ENCODE peak calls at places on chromosomes 1 and 21, in six cellular contexts. F is GM12878, W is HepG2, K is A549, J is K562, Y is upper lobe of left lung. E is an unnamed sample.

GRCh38 chr1:226602186-226603029 is 53.8 kb downstream of the STUM start:
- ATAC-seq in W (no peak), Y (peak; percentile 2), F (no peak), J (no peak), K (no peak), E (peak; percentile 88)

GRCh38 chr1:244779410-244779809 is 56.0 kb upstream of the COX20 start:
- ATAC-seq in J (no peak), K (peak; percentile 49), F (no peak), Y (no peak), W (no peak), E (no peak)

GRCh38 chr1:214764502-214764901 is 161.5 kb downstream of the CENPF start:
- ATAC-seq in F (no peak), W (no peak), J (no peak), Y (no peak), K (no peak), E (no peak)

GRCh38 chr1:65420590-65421340 is at the start of the genes LEPR and LEPROT:
- ATAC-seq in K (peak; percentile 69), J (no peak), Y (no peak), W (peak; percentile 81), F (peak; percentile 82), E (peak; percentile 87)

GRCh38 chr1:161037661-161038522 is 872 bp downstream of the TSTD1 start:
- ATAC-seq in W (no peak), F (peak; percentile 4), Y (peak; percentile 5), K (no peak), J (no peak), E (no peak)

GRCh38 chr1:193556042-193556441 is 369.6 kb upstream of the B3GALT2 start:
- ATAC-seq in K (no peak), W (no peak), F (no peak), J (no peak), Y (no peak), E (no peak)

GRCh38 chr1:180178511-180179161 is 24.0 kb downstream of the QSOX1 start:
- ATAC-seq in W (peak; percentile 63), J (peak; percentile 68), F (peak; percentile 82), K (peak; percentile 27), Y (peak; percentile 56), E (peak; percentile 55)

GRCh38 chr1:89719502-89720306 is 86.8 kb downstream of the LRRC8C start:
- ATAC-seq in F (peak; percentile 92), Y (no peak), K (no peak), J (peak; percentile 77), W (no peak), E (no peak)

GRCh38 chr1:147821883-147822282 is 61.5 kb upstream of the GJA5 start:
- ATAC-seq in W (no peak), Y (peak; percentile 80), K (no peak), J (no peak), F (no peak), E (peak; percentile 95)

GRCh38 chr1:117171900-117172501 is 38.7 kb downstream of the VTCN1 start:
- ATAC-seq in J (no peak), F (no peak), K (no peak), Y (peak; percentile 19), W (peak; percentile 86), E (no peak)

GRCh38 chr21:34144224-34144623 is 70.8 kb downstream of the MRPS6 start:
- ATAC-seq in F (no peak), W (no peak), K (no peak), J (no peak), Y (no peak), E (no peak)

DNA sequence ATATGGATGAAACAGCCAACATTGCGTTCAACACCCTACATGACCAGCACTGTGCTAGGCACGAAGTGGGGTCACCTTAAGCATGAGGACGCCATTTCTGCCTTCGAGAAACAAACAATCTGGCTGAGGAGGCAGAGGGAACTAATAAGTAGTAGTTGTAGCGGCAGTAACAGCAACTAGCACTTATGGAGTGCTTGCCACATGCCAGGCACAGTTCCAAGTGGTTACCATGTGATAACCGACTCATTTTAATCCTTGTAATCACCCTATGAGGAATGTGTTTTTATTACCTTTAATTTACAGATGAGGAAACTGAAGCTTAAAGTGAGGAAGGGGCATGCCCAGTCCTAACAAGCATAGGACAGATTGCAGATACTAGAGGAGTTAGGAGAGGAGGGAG is 33.7 kb downstream of the KCND3 start:
- ATAC-seq in K (no peak), Y (no peak), J (no peak), F (no peak), W (no peak), E (no peak)
- TF ChIP-seq EP300 in K (no peak), Y (no peak), J (no peak), F (no peak), W (no peak), E (no peak)

GRCh38 chr1:200442023-200442422 is 32.2 kb upstream of the ZNF281 start:
- ATAC-seq in Y (no peak), W (no peak), J (no peak), F (no peak), K (no peak), E (no peak)

GRCh38 chr1:200442537-200443169 is 32.8 kb upstream of the ZNF281 start:
- ATAC-seq in W (no peak), F (peak; percentile 35), J (no peak), K (no peak), Y (no peak), E (no peak)

GRCh38 chr1:200444478-200444877 is 34.6 kb upstream of the ZNF281 start:
- ATAC-seq in Y (no peak), F (no peak), J (no peak), K (no peak), W (no peak), E (no peak)

GRCh38 chr1:200445213-200445612 is 35.4 kb upstream of the ZNF281 start:
- ATAC-seq in Y (no peak), J (no peak), K (no peak), W (no peak), F (no peak), E (no peak)

DNA sequence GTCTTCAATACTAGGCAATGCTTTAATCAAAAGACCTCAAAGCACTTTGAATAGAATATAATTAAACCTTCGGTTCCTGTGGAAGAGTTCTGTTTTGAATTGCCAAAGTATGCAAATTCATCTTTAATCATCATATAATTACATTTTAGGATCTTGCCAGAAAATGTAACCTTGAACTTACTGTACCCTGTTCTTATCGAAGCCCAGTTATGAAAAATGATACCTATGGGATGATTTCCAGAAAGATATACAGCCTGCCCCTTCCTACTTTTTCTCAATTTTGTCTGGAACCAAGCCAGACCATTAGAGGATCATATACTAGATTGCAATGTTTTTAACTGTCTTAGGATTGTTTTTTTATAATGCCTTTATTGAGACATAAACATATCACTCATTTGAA is 34.0 kb upstream of the ZNF281 start:
- ATAC-seq in W (no peak), Y (no peak), K (no peak), J (no peak), F (no peak), E (no peak)
- TF ChIP-seq EP300 in W (no peak), Y (no peak), K (no peak), J (no peak), F (no peak), E (no peak)

GRCh38 chr1:17502326-17502778 is 37.1 kb upstream of the ARHGEF10L start:
- ATAC-seq in J (peak; percentile 100), W (peak; percentile 97), Y (peak; percentile 93), F (peak; percentile 100), K (peak; percentile 94), E (peak; percentile 96)
- TF ChIP-seq EP300 in J (no peak), W (no peak), Y (no peak), F (no peak), K (no peak), E (no peak)

DNA sequence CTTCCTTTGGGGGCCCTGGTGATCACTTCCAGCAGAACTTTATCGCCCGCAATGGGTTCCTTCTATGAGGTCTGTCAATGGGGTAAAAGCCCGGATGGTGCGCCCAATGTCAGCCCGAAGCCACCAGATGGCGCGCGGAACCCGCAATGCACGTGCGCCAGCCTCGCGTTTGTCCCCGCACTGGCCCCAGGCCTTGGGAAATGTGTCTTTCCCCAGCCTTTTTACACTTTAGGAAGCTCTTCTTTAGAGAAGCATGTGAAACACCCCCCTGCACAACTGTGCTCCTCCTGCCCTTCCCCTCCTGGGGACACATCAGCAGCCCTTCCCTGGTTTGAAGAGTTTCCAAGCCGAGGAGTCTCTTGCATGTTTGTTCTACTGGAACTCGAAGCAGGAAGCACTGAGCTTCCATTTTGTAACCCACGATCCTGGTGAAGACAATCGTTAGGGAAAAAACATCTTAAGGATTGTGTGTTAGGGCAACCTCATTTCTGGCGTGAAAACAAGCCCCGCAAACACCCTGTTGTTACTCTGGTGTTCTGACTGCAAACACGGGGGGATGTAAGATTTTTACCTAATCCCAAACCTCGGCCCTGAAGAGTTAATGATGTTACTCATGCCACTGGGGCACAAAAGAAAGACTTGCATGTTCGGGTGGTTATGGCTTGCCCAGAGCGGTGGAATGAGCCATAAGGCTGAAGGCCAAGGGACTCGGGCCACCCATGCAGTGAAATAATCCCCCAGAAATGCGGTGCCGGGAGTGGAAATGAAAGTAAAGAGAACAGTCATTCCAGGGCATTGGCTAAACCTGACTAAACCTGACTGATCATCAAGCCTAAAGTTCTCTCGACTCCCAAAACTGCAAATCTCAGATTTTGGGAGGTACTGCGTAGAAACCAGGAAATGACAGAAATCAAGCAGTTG is 20.4 kb upstream of the TARBP1 start:
- ATAC-seq in Y (peak; percentile 95), W (peak; percentile 99), F (peak; percentile 77), J (peak; percentile 99), K (peak; percentile 93), E (peak; percentile 86)
- TF ChIP-seq EP300 in Y (no peak), W (no peak), F (no peak), J (peak; percentile 14), K (no peak), E (no peak)

DNA sequence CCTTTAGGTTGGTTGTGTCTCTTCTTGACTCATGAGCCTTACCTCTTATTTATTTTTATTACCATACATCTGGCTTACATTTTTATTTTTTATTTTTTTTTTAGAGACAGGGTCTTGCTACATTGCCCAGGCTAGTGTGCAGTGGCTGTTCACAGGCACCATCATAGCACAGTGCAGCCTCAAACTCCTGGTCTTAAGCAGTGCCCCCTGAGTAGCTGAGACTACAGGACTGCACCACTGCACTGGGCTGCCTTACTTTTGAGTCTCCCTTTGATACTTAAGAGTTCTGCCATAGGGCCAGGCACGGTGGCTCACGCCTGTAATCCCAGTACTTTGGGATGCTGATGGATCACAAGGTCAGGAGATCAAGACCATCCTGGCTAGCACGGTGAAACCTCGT is 76.4 kb upstream of the MACF1 start:
- ATAC-seq in K (no peak), J (no peak), Y (no peak), F (no peak), W (no peak), E (no peak)
- TF ChIP-seq EP300 in K (no peak), J (no peak), Y (no peak), F (no peak), W (no peak), E (no peak)

GRCh38 chr1:26811057-26811456 is 15.4 kb upstream of the ZDHHC18 start:
- ATAC-seq in W (no peak), F (peak; percentile 20), Y (no peak), K (no peak), J (no peak), E (no peak)
- TF ChIP-seq EP300 in W (no peak), F (no peak), Y (no peak), K (no peak), J (no peak), E (no peak)

E was measured in gastroesophageal sphincter.